ENCODE peak calls at places on chromosomes 7 and 10, in seven cellular contexts. N, P, I, T, J, D and F are unnamed samples.

GRCh38 chr10:52115823-52116222 is 198.3 kb upstream of the DKK1 start:
- DNase-seq in T (no peak), D (no peak), P (no peak), J (peak; percentile 44), I (peak; percentile 10), N (no peak), F (no peak)

GRCh38 chr10:90447836-90448235 is 410.0 kb downstream of the HTR7 start:
- DNase-seq in D (no peak), I (no peak), J (no peak), P (no peak), N (no peak), T (peak; percentile 34), F (peak; percentile 38)

GRCh38 chr10:71575446-71575845 is 144.1 kb downstream of the C10orf105 start:
- DNase-seq in N (no peak), I (peak; percentile 17), D (peak; percentile 74), T (no peak), J (no peak), P (no peak), F (no peak)

GRCh38 chr7:66505531-66506451 is 122.9 kb upstream of the KCTD7 start:
- DNase-seq in T (peak; percentile 30), P (no peak), J (no peak), I (no peak), D (no peak), N (peak; percentile 33), F (peak; percentile 25)

GRCh38 chr7:102261451-102261850 is 25.2 kb upstream of the SH2B2 start:
- DNase-seq in P (no peak), D (no peak), N (no peak), J (no peak), T (no peak), I (no peak), F (no peak)

GRCh38 chr7:79709574-79710409 is 256.3 kb upstream of the MAGI2 start:
- DNase-seq in J (peak; percentile 63), N (no peak), I (peak; percentile 65), D (no peak), P (no peak), T (peak; percentile 63), F (peak; percentile 69)

GRCh38 chr10:111335826-111336225 is 259.0 kb downstream of the ADRA2A start:
- DNase-seq in N (no peak), J (no peak), P (no peak), T (no peak), D (no peak), I (no peak), F (no peak)

GRCh38 chr7:100673942-100674431 is 447 bp downstream of the GNB2 start:
- DNase-seq in D (peak; percentile 59), P (peak; percentile 43), I (peak; percentile 38), N (no peak), J (no peak), T (no peak), F (peak; percentile 19)

GRCh38 chr7:64883113-64883905 is 19.8 kb upstream of the ZNF273 start:
- DNase-seq in D (no peak), P (no peak), J (no peak), I (no peak), N (peak; percentile 20), T (no peak), F (no peak)

GRCh38 chr7:4123823-4124222 is 558.3 kb upstream of the FOXK1 start:
- DNase-seq in I (no peak), J (no peak), P (no peak), D (no peak), N (no peak), T (no peak), F (no peak)

GRCh38 chr10:865257-865656 is 66.2 kb downstream of the LARP4B start:
- DNase-seq in T (no peak), N (no peak), P (no peak), J (no peak), D (no peak), I (no peak), F (no peak)

GRCh38 chr10:521844-522243 is 167.6 kb downstream of the DIP2C start:
- DNase-seq in T (no peak), J (no peak), P (peak; percentile 46), N (no peak), I (no peak), D (no peak), F (peak; percentile 23)

GRCh38 chr7:149714910-149715471 is 58.4 kb downstream of the ZNF467 start:
- DNase-seq in D (no peak), P (no peak), J (no peak), N (peak; percentile 35), T (peak; percentile 21), I (peak; percentile 12), F (no peak)

GRCh38 chr10:49050338-49050737 is 65.0 kb downstream of the VSTM4 start:
- DNase-seq in J (no peak), D (no peak), N (no peak), T (no peak), I (peak; percentile 16), P (no peak), F (peak; percentile 43)

GRCh38 chr7:44918029-44918428 is 32.7 kb upstream of the PURB start:
- DNase-seq in I (no peak), N (no peak), D (no peak), T (no peak), J (no peak), P (no peak), F (no peak)

GRCh38 chr10:680146-680545 is 9.3 kb downstream of the DIP2C start:
- DNase-seq in J (no peak), I (no peak), T (no peak), P (no peak), D (no peak), N (no peak), F (no peak)

GRCh38 chr7:66629222-66629658 is 559 bp downstream of the KCTD7 start:
- DNase-seq in N (peak; percentile 27), D (no peak), I (peak; percentile 14), P (peak; percentile 53), J (no peak), T (no peak), F (peak; percentile 9)

GRCh38 chr10:22345301-22346086 is at the start of gene SPAG6:
- DNase-seq in D (peak; percentile 48), T (peak; percentile 35), N (peak; percentile 52), P (no peak), J (no peak), I (no peak), F (no peak)

GRCh38 chr10:22344781-22345300 is 455 bp upstream of the SPAG6 start:
- DNase-seq in N (no peak), J (no peak), P (no peak), D (no peak), T (no peak), I (no peak), F (no peak)

GRCh38 chr10:22341936-22342222 is 3.4 kb upstream of the SPAG6 start:
- DNase-seq in N (no peak), P (no peak), I (no peak), T (no peak), D (no peak), J (no peak), F (no peak)

GRCh38 chr10:22344204-22344603 is 1.1 kb upstream of the SPAG6 start:
- DNase-seq in P (no peak), J (no peak), D (no peak), N (no peak), I (no peak), T (no peak), F (no peak)

DNA sequence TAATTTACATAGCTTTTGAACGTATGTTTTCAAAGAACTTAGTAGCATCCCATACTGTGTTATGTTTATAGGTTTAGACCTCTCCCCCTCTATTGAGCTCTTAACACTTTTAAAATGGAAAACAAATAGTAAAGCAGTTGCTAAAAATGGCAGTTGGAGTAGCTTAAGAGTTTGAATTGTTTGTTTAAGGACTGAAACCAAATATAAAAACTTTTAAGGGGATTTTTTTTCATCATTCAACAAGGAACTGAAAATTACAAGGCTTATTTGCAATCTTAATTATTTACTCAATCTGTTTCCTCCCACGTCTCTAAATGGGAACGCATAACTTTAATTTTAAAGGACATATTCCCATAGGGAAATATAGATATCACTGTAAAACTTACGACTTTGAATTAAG is 1.5 kb upstream of the SPAG6 start:
- DNase-seq in P (no peak), J (no peak), D (no peak), I (no peak), T (no peak), N (no peak), F (no peak)
- H3K4me3 ChIP-seq in P (no peak overlapping the region), J (no peak overlapping the region), D (no peak overlapping the region), I (no peak overlapping the region), T (no peak overlapping the region), N (no peak overlapping the region), F (no peak overlapping the region)

GRCh38 chr10:117324367-117324766 is 50.9 kb downstream of the PDZD8 start:
- DNase-seq in N (no peak), D (no peak), P (no peak), T (no peak), J (no peak), I (no peak), F (no peak)

GRCh38 chr10:117322258-117322657 is 53.0 kb downstream of the PDZD8 start:
- DNase-seq in T (no peak), P (no peak), D (no peak), J (no peak), N (no peak), I (no peak), F (peak; percentile 60)

GRCh38 chr10:117318909-117319308 is 56.3 kb downstream of the PDZD8 start:
- DNase-seq in T (peak; percentile 25), D (no peak), P (no peak), N (no peak), J (peak; percentile 27), I (peak; percentile 39), F (no peak)

DNA sequence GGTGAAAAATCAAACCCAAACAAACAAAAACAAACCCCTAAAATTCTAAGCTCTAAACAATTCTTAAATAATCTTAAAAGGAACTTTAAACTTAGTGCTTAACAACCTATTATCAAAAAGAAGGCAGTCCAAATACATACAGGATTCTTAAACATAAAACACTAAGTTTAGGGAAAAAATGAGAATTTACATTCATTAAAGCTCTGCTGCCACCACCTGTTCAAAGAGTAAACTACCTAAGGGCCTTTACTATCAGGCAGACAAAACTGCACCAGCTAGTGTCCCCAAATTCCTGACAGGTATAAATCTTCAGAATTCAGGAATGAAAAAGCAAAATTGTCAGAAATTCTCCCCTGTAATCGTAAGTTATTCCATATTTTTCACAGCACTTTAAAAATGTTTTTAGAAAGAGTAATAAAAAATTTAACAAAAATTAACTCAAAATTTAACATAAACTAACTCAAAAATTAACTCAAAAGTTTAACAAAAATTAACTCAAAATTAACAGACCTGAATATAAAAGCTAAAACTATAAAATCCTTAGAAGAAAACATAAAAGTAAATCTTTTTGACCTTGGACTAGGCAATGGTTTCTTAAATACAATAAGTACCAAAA is 55.1 kb downstream of the PDZD8 start:
- DNase-seq in N (no peak), P (peak; percentile 27), D (no peak), T (peak; percentile 38), I (peak; percentile 51), J (peak; percentile 50), F (peak; percentile 40)
- TF ChIP-seq CTCF in N (no peak), P (peak; percentile 86), D (peak; percentile 45), T (peak; percentile 64), I (peak; percentile 69), J (peak; percentile 72), F (peak; percentile 62)

GRCh38 chr7:122301858-122302745 is 2.4 kb downstream of the FEZF1 start:
- DNase-seq in T (no peak), P (no peak), D (no peak), N (no peak), J (no peak), I (no peak), F (no peak)
- H3K4me3 ChIP-seq in T (no peak overlapping the region), P (no peak overlapping the region), D (no peak overlapping the region), N (no peak overlapping the region), J (no peak overlapping the region), I (no peak overlapping the region), F (no peak overlapping the region)

DNA sequence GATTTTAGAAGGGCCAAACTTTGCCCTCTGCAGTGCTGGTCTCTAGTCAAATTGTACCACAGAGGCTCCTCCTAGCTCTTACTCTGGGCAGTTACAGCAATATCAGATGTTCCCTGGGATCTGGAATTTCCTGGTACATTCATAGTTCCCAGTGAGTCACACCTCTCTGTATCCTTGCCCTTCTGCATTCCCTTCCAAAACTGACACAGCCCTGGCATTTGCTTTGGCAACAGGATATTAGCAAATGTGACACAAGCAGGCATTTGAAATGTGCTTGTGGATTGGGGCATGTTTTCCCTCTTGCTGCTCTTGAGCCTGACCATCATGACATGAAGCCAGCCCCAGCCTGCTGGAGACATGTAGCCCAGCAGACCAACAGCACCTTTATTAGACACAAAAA is 284.7 kb upstream of the AKR1E2 start:
- DNase-seq in P (no peak), I (peak; percentile 90), J (peak; percentile 96), N (peak; percentile 44), D (no peak), T (peak; percentile 90), F (peak; percentile 77)
- TF ChIP-seq CTCF in P (no peak), I (peak; percentile 52), J (peak; percentile 45), N (no peak), D (no peak), T (peak; percentile 35), F (peak; percentile 42)